ENCODE peak calls at places on chromosomes 11 and 22, in five cellular contexts. N, Q, E, U and F are unnamed samples. For H3K4me1, the result is how much of the 10 kb centered on the place peaks cover.

GRCh38 chr11:133898770-133899115 is 53.4 kb upstream of the SPATA19 start:
- DNase-seq in U (no peak), E (peak), Q (no peak), N (no peak), F (no peak)

GRCh38 chr22:17867160-17867785 is 93.0 kb upstream of the BID start:
- DNase-seq in E (no peak), U (peak), N (no peak), Q (no peak), F (peak)

GRCh38 chr11:74473382-74474201 is 6.2 kb upstream of the KCNE3 start:
- DNase-seq in Q (no peak), N (no peak), E (no peak), U (no peak), F (no peak)

GRCh38 chr22:27238935-27239510 is 562.5 kb downstream of the MN1 start:
- DNase-seq in U (peak), E (no peak), N (peak), Q (no peak), F (peak)

GRCh38 chr11:2891291-2891690 is 5.7 kb upstream of the CDKN1C start:
- DNase-seq in E (no peak), U (peak), Q (peak), N (no peak), F (no peak)

GRCh38 chr11:66720223-66720898 is 8.7 kb downstream of the SPTBN2 start:
- DNase-seq in Q (peak), N (peak), U (no peak), E (peak), F (peak)

GRCh38 chr11:15819679-15820286 is 536.6 kb downstream of the SOX6 start:
- DNase-seq in U (peak), E (peak), N (peak), Q (peak), F (peak)

GRCh38 chr11:122091850-122092249 is 24.2 kb downstream of the BLID start:
- DNase-seq in Q (no peak), N (no peak), U (no peak), E (no peak), F (no peak)

GRCh38 chr11:119921571-119921970 is 192.6 kb upstream of the NECTIN1 start:
- DNase-seq in N (no peak), E (no peak), U (no peak), Q (no peak), F (no peak)

GRCh38 chr11:43278302-43278956 is 33.4 kb upstream of the API5 start:
- DNase-seq in U (peak), E (no peak), Q (peak), N (no peak), F (no peak)

GRCh38 chr11:93822359-93822758 is 28.1 kb downstream of the VSTM5 start:
- DNase-seq in N (no peak), U (no peak), E (no peak), Q (no peak), F (no peak)
- H3K4me1 ChIP-seq in N (under half), U (under half), E (under half), Q (under half), F (under half)

GRCh38 chr22:49724030-49724892 is 103.4 kb downstream of the BRD1 start:
- DNase-seq in U (peak), Q (no peak), E (no peak), N (no peak), F (no peak)
- H3K4me3 ChIP-seq in U (no peak), Q (no peak), E (no peak), N (no peak), F (no peak)

GRCh38 chr11:86461892-86462291 is 87.2 kb downstream of the CCDC81 start:
- DNase-seq in E (no peak), N (no peak), U (no peak), Q (no peak), F (no peak)

GRCh38 chr11:86459002-86459385 is 84.3 kb downstream of the CCDC81 start:
- DNase-seq in E (no peak), U (no peak), N (no peak), Q (no peak), F (no peak)

GRCh38 chr11:86459682-86460460 is 85.2 kb downstream of the CCDC81 start:
- DNase-seq in U (no peak), E (peak), N (peak), Q (peak), F (no peak)

GRCh38 chr11:86458294-86459001 is 83.8 kb downstream of the CCDC81 start:
- DNase-seq in U (no peak), Q (no peak), N (no peak), E (no peak), F (no peak)

GRCh38 chr11:86460461-86461404 is 86.0 kb downstream of the CCDC81 start:
- DNase-seq in Q (no peak), U (no peak), N (no peak), E (no peak), F (no peak)
- H3K4me1 ChIP-seq in Q (under half), U (under half), N (under half), E (under half), F (under half)

GRCh38 chr22:39940757-39941305 is 19.4 kb upstream of the TMA7B start:
- DNase-seq in Q (peak), E (no peak), N (no peak), U (no peak), F (no peak)
- H3K4me3 ChIP-seq in Q (no peak), E (no peak), N (no peak), U (no peak), F (no peak)

DNA sequence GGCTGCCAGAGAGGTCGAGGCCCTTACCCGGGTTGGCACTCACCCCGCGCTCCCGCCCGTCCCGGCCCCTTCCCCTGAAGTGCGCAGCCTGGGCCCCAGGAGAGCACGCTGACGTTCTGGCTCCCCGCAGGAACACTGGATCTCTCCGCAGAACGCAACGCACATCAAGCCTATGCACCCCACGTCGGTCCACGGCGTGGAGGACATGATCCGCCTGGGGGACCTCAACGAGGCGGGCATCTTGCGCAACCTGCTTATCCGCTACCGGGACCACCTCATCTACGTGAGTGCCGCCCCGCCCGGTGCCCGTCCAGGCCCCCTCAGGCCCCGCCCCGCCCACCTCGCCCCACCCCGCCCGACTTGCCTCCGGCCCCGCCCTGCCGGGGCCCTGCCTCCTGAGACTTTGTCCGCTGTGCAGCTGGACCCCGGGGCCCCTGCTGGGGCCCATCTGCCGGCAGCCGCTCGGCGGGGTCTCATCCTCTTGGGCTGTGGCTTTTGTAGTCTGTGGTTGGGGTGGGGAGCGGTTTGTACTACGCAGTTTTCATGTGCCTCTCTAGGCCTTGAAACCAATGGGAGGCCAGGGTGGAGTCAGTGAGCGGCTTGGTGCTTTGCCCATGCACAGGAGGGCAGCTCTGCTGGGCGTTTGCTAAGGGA is 19.7 kb downstream of the MYO7A start:
- DNase-seq in Q (peak), E (no peak), N (no peak), U (no peak), F (peak)
- H3K4me1 ChIP-seq in Q (under half), E (under half), N (under half), U (under half), F (under half)

GRCh38 chr11:64598797-64599697 is 8.0 kb downstream of the SLC22A12 start:
- DNase-seq in N (peak), U (no peak), E (no peak), Q (no peak), F (peak)
- H3K4me3 ChIP-seq in N (no peak), U (no peak), E (no peak), Q (no peak), F (no peak)

GRCh38 chr11:35366798-35367197 is 52.6 kb downstream of the SLC1A2 start:
- DNase-seq in Q (no peak), U (no peak), N (no peak), E (no peak), F (no peak)
- H3K4me1 ChIP-seq in Q (under half), U (under half), N (under half), E (under half), F (under half)

DNA sequence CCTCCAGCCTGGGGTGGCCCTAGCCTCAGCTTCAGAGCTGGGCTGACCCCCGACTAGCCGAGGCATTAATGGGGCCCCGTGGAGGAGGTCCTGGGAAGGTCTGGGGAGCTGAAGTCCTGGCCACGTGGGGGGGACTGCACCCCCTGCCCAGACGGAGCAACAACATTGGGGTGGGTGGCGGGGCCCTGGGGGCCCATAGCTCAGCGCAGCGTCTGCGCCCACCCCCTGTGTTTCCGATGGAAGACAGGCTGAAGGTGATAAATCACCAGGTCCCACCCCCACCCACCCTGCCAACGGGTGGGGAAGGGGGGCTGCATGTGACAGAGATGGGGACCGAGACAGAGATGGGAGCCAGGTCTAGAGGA is 8.0 kb downstream of the GP1BB start:
- DNase-seq in N (no peak), U (no peak), E (no peak), Q (no peak), F (no peak)
- H3K4me3 ChIP-seq in N (no peak), U (no peak), E (no peak), Q (peak), F (no peak)

DNA sequence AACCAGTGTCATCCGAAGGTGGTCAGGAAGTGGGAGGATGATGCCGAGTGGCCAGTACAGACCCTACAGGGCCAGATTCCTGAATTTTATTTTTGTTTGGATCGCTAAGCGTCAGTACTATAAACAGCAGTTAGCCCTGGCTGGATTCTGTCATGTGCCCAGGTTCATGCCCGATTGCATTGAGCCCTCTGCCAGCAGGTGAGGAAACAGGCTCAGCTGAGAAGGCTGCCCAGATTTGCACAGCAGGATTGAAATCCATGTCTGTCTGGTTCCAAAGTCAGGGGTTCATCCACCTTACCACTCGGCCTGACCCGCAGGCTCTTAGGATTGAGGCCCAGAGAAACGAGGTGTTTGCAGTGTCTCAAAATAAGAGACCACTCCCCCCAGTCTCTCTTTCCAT is 9.1 kb upstream of the TBC1D22A start:
- DNase-seq in E (no peak), U (no peak), N (no peak), Q (no peak), F (peak)
- H3K4me1 ChIP-seq in E (under half), U (under half), N (under half), Q (under half), F (under half)